ENCODE peak calls at places on chromosomes 5 and 9, in six cellular contexts. Z is H1, I is GM12878, X is K562, V is WTC11, K is HCT116. T is an unnamed sample.
A peak's percentile ranks its signal among the peaks of the same experiment; 100 is the strongest.

GRCh38 chr9:120655005-120655622 is 59.2 kb downstream of the MEGF9 start:
- DNase-seq in V (no peak), X (no peak), I (no peak), K (no peak), Z (no peak), T (no peak)

GRCh38 chr5:80885698-80886000 is 74.5 kb upstream of the RASGRF2 start:
- DNase-seq in K (no peak), I (no peak), V (no peak), X (no peak), Z (no peak), T (no peak)

GRCh38 chr5:116703923-116704322 is 129.3 kb upstream of the SEMA6A start:
- DNase-seq in Z (no peak), K (no peak), X (no peak), I (no peak), V (no peak), T (no peak)

GRCh38 chr9:137672907-137673791 is 54.3 kb downstream of the EHMT1 start:
- DNase-seq in K (peak; percentile 36), I (peak; percentile 67), X (peak; percentile 63), Z (no peak), V (no peak), T (peak; percentile 70)

GRCh38 chr5:150560401-150561191 is 52.7 kb downstream of the NDST1 start:
- DNase-seq in V (peak; percentile 91), K (peak; percentile 79), Z (peak; percentile 56), I (peak; percentile 42), X (peak; percentile 90), T (peak; percentile 84)

GRCh38 chr9:137763271-137763955 is 114.2 kb upstream of the CACNA1B start:
- DNase-seq in I (no peak), Z (no peak), X (no peak), K (no peak), V (no peak), T (no peak)

GRCh38 chr9:128193469-128194096 is 2.2 kb upstream of the CIZ1 start:
- DNase-seq in K (no peak), X (no peak), I (no peak), V (no peak), Z (no peak), T (no peak)

GRCh38 chr5:103674739-103675138 is 112.2 kb upstream of the NUDT12 start:
- DNase-seq in V (no peak), X (no peak), Z (no peak), I (no peak), K (no peak), T (no peak)

GRCh38 chr9:113389451-113389850 is 11.6 kb downstream of the ALAD start:
- DNase-seq in V (no peak), K (no peak), I (no peak), X (no peak), Z (no peak), T (no peak)

GRCh38 chr9:132783006-132783405 is 95.1 kb downstream of the AK8 start:
- DNase-seq in X (no peak), K (no peak), Z (no peak), I (no peak), V (no peak), T (no peak)

GRCh38 chr5:121870489-121870888 is 18.8 kb downstream of the FTMT start:
- DNase-seq in X (no peak), K (peak; percentile 4), V (no peak), Z (no peak), I (no peak), T (no peak)

GRCh38 chr9:4048441-4048840 is 251.4 kb downstream of the GLIS3 start:
- DNase-seq in V (no peak), I (no peak), Z (no peak), K (no peak), X (no peak), T (no peak)

GRCh38 chr5:1174122-1174936 is 27.1 kb upstream of the SLC6A19 start:
- DNase-seq in I (no peak), Z (no peak), V (peak; percentile 78), X (peak; percentile 85), K (peak; percentile 81), T (peak; percentile 83)

GRCh38 chr9:71322311-71322710 is 200.9 kb upstream of the TRPM3 start:
- DNase-seq in I (no peak), X (no peak), K (no peak), V (no peak), Z (no peak), T (no peak)

GRCh38 chr9:13860019-13860418 is 453.9 kb downstream of the NFIB start:
- DNase-seq in Z (no peak), X (no peak), K (no peak), V (no peak), I (no peak), T (no peak)

GRCh38 chr5:167580608-167581007 is 710.8 kb upstream of the WWC1 start:
- DNase-seq in X (no peak), K (no peak), V (no peak), I (no peak), Z (no peak), T (no peak)

GRCh38 chr9:92328225-92328624 is 2.5 kb downstream of the CENPP start:
- DNase-seq in K (peak; percentile 42), X (no peak), V (no peak), I (no peak), Z (no peak), T (peak; percentile 20)
- TF ChIP-seq SP1 in K (no peak), X (no peak), V (no peak), I (no peak), Z (no peak), T (no peak)

GRCh38 chr5:157821822-157822622 is 36.9 kb downstream of the CLINT1 start:
- DNase-seq in Z (no peak), K (no peak), X (no peak), I (no peak), V (no peak), T (no peak)
- TF ChIP-seq SP1 in Z (no peak), K (no peak), X (no peak), I (no peak), V (no peak), T (no peak)

DNA sequence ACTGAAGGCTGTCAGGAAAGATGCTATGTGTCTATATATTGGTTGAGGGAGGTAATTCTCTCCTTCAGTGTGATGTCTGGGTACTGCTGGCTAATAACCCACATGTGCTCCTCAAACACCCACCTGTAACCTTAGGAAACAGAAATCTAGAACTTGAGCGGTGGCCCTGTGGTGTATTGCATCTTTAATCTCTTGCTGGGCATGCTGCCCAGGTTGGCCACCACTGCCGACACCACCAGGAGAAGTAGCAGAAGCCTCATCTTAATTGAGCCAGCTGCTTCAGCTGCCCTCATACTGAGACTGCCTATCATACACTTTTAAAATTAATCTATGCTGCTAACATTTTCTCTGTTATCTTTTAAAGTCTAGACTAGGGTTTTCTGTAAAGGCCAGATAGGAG is 103.5 kb upstream of the C5orf63 start:
- DNase-seq in V (no peak), K (no peak), Z (no peak), X (no peak), I (no peak), T (no peak)
- TF ChIP-seq SP1 in V (no peak), K (no peak), Z (no peak), X (no peak), I (no peak), T (no peak)

GRCh38 chr5:36494756-36495637 is 111.4 kb upstream of the SLC1A3 start:
- DNase-seq in K (no peak), X (no peak), Z (no peak), V (no peak), I (no peak), T (no peak)
- TF ChIP-seq SP1 in K (no peak), X (no peak), Z (no peak), V (no peak), I (no peak), T (no peak)

GRCh38 chr5:174227228-174227627 is 181.7 kb downstream of the NSG2 start:
- DNase-seq in V (no peak), X (no peak), K (no peak), Z (no peak), I (no peak), T (no peak)

GRCh38 chr5:174218162-174218561 is 172.7 kb downstream of the NSG2 start:
- DNase-seq in X (no peak), I (no peak), V (no peak), Z (no peak), K (no peak), T (no peak)

GRCh38 chr5:174222891-174223290 is 177.4 kb downstream of the NSG2 start:
- DNase-seq in Z (no peak), K (no peak), I (no peak), X (no peak), V (peak; percentile 34), T (no peak)

GRCh38 chr5:174221454-174221853 is 175.9 kb downstream of the NSG2 start:
- DNase-seq in V (no peak), I (no peak), K (no peak), X (no peak), Z (no peak), T (no peak)

GRCh38 chr5:174223355-174223754 is 177.8 kb downstream of the NSG2 start:
- DNase-seq in I (no peak), Z (no peak), K (no peak), V (no peak), X (no peak), T (no peak)
- TF ChIP-seq SP1 in I (no peak), Z (no peak), K (no peak), V (no peak), X (no peak), T (no peak)